ENCODE peak calls at places on chromosomes 7 and 10, in seven cellular contexts. H, D, A, V, P, Y and I are unnamed samples.

GRCh38 chr10:119807960-119808697 is 64.5 kb downstream of the MCMBP start:
- DNase-seq in H (peak), D (peak), A (no peak), V (no peak), P (no peak), Y (peak), I (peak)

GRCh38 chr10:22002531-22003110 is 909 bp downstream of the DNAJC1 start:
- DNase-seq in H (no peak), D (no peak), A (no peak), V (no peak), P (no peak), Y (peak), I (no peak)

GRCh38 chr10:126481181-126481580 is 92.9 kb upstream of the ADAM12 start:
- DNase-seq in H (no peak), D (no peak), A (no peak), V (no peak), P (no peak), Y (peak), I (no peak)

GRCh38 chr10:2477154-2477553 is 590.2 kb upstream of the PFKP start:
- DNase-seq in H (no peak), D (no peak), A (no peak), V (no peak), P (no peak), Y (no peak), I (no peak)

GRCh38 chr7:140601566-140602174 is 38.9 kb downstream of the DENND2A start:
- DNase-seq in H (no peak), D (no peak), A (no peak), V (no peak), P (no peak), Y (no peak), I (no peak)

GRCh38 chr7:151141855-151142685 is 25.4 kb downstream of the GBX1 start:
- DNase-seq in H (no peak), D (no peak), A (no peak), V (peak), P (no peak), Y (no peak), I (no peak)

GRCh38 chr7:66627151-66627681 is 1.5 kb upstream of the KCTD7 start:
- DNase-seq in H (no peak), D (no peak), A (no peak), V (no peak), P (no peak), Y (no peak), I (no peak)

GRCh38 chr10:83677795-83678194 is 461.5 kb upstream of the GHITM start:
- DNase-seq in H (no peak), D (no peak), A (no peak), V (no peak), P (no peak), Y (peak), I (no peak)

GRCh38 chr7:43851796-43852195 is 17.5 kb downstream of the MRPS24 start:
- DNase-seq in H (no peak), D (no peak), A (no peak), V (no peak), P (no peak), Y (no peak), I (no peak)

GRCh38 chr7:39637400-39637799 is 14.0 kb downstream of the RALA start:
- DNase-seq in H (no peak), D (no peak), A (no peak), V (no peak), P (no peak), Y (no peak), I (no peak)

GRCh38 chr7:152158801-152159587 is 133.5 kb downstream of the GALNT11 start:
- DNase-seq in H (no peak), D (no peak), A (no peak), V (no peak), P (no peak), Y (no peak), I (no peak)

GRCh38 chr7:2350055-2350454 is 4.6 kb upstream of the EIF3B start:
- DNase-seq in H (no peak), D (no peak), A (no peak), V (no peak), P (no peak), Y (no peak), I (no peak)

GRCh38 chr10:43230101-43230908 is 36.6 kb downstream of the RASGEF1A start:
- DNase-seq in H (no peak), D (peak), A (no peak), V (peak), P (no peak), Y (no peak), I (no peak)

GRCh38 chr10:59688921-59689351 is 20.7 kb downstream of the SLC16A9 start:
- DNase-seq in H (no peak), D (no peak), A (no peak), V (no peak), P (no peak), Y (peak), I (no peak)